ENCODE peak calls at places on chromosome 16, in five cellular contexts. J, D, I, E and P are unnamed samples.

GRCh38 chr16:81693047-81693446 is 86.0 kb upstream of the PLCG2 start:
- DNase-seq in I (no peak), D (no peak), J (no peak), E (no peak), P (no peak)

GRCh38 chr16:88936913-88937666 is 39.9 kb downstream of the CBFA2T3 start:
- DNase-seq in E (no peak), J (no peak), D (no peak), I (no peak), P (no peak)

GRCh38 chr16:51095114-51095872 is 55.8 kb downstream of the SALL1 start:
- DNase-seq in I (no peak), D (no peak), J (no peak), E (no peak), P (no peak)

GRCh38 chr16:84467256-84467655 is 37.2 kb downstream of the MEAK7 start:
- DNase-seq in I (no peak), J (no peak), E (no peak), D (no peak), P (no peak)

GRCh38 chr16:47592232-47592631 is 131.1 kb downstream of the PHKB start:
- DNase-seq in I (no peak), D (no peak), J (no peak), E (no peak), P (no peak)

GRCh38 chr16:84683691-84684591 is 15.9 kb upstream of the USP10 start:
- DNase-seq in D (no peak), I (no peak), E (no peak), J (no peak), P (no peak)

GRCh38 chr16:51175081-51175480 is 24.0 kb upstream of the SALL1 start:
- DNase-seq in D (no peak), E (peak), I (no peak), J (no peak), P (no peak)

GRCh38 chr16:74605746-74606520 is 981 bp downstream of the GLG1 start:
- DNase-seq in I (no peak), D (no peak), J (no peak), E (no peak), P (no peak)

GRCh38 chr16:9908613-9909012 is 273.6 kb downstream of the GRIN2A start:
- DNase-seq in J (no peak), E (no peak), D (no peak), I (no peak), P (no peak)

GRCh38 chr16:46974352-46974751 is 878 bp upstream of the DNAJA2 start:
- DNase-seq in I (peak), J (no peak), D (no peak), E (no peak), P (no peak)

GRCh38 chr16:84319146-84319760 is 24.6 kb downstream of the WFDC1 start:
- DNase-seq in J (no peak), D (no peak), I (no peak), E (no peak), P (no peak)

GRCh38 chr16:48687421-48688038 is 77.5 kb upstream of the N4BP1 start:
- DNase-seq in J (no peak), I (peak), D (peak), E (peak), P (peak)

GRCh38 chr16:22886908-22887307 is 72.9 kb downstream of the HS3ST2 start:
- DNase-seq in J (no peak), D (no peak), E (no peak), I (no peak), P (no peak)

GRCh38 chr16:79171504-79172240 is 428.9 kb downstream of the MAF start:
- DNase-seq in J (no peak), I (no peak), D (no peak), E (no peak), P (peak)

GRCh38 chr16:85757341-85757822 is 6.5 kb upstream of the C16orf74 start:
- DNase-seq in E (peak), D (peak), J (no peak), I (no peak), P (no peak)

GRCh38 chr16:86865866-86866675 is 287.7 kb downstream of the FOXL1 start:
- DNase-seq in I (no peak), E (no peak), J (no peak), D (no peak), P (no peak)

GRCh38 chr16:68296693-68297092 is 14.1 kb downstream of the SLC7A6OS start:
- DNase-seq in D (no peak), E (no peak), J (no peak), I (no peak), P (no peak)